ENCODE peak calls at places on chromosomes 11 and 22, in eight cellular contexts. W, D, S, N, A, Q, L and Z are unnamed samples.

GRCh38 chr11:18633256-18634139 is 644 bp downstream of the SPTY2D1 start:
- DNase-seq in W (peak), D (peak), S (peak), N (no peak), A (no peak), Q (no peak), L (no peak), Z (peak)

GRCh38 chr22:46641829-46642266 is 21.7 kb downstream of the GRAMD4 start:
- DNase-seq in W (no peak), D (no peak), S (no peak), N (no peak), A (no peak), Q (no peak), L (no peak), Z (no peak)

GRCh38 chr11:65685981-65686380 is 23.3 kb upstream of the RELA start:
- DNase-seq in W (no peak), D (no peak), S (no peak), N (no peak), A (no peak), Q (no peak), L (no peak), Z (no peak)

GRCh38 chr11:75583710-75584658 is 21.9 kb downstream of the SERPINH1 start:
- DNase-seq in W (no peak), D (no peak), S (peak), N (no peak), A (peak), Q (no peak), L (no peak), Z (no peak)

GRCh38 chr11:11313426-11313825 is 39.6 kb downstream of the CSNK2A3 start:
- DNase-seq in W (no peak), D (peak), S (no peak), N (no peak), A (no peak), Q (no peak), L (no peak), Z (no peak)

GRCh38 chr11:68870470-68870869 is 28.8 kb upstream of the CPT1A start:
- DNase-seq in W (no peak), D (no peak), S (peak), N (no peak), A (no peak), Q (no peak), L (no peak), Z (no peak)

GRCh38 chr11:72012897-72013721 is 14.4 kb downstream of the IL18BP start:
- DNase-seq in W (no peak), D (peak), S (no peak), N (no peak), A (no peak), Q (no peak), L (no peak), Z (no peak)

GRCh38 chr11:108135845-108136599 is 14.7 kb downstream of the ACAT1 start:
- DNase-seq in W (no peak), D (no peak), S (peak), N (no peak), A (no peak), Q (no peak), L (no peak), Z (no peak)

GRCh38 chr22:24554316-24555159 is at the start of gene GUCD1:
- DNase-seq in W (peak), D (peak), S (peak), N (peak), A (no peak), Q (no peak), L (peak), Z (peak)

GRCh38 chr11:118845369-118845768 is 38.3 kb upstream of the CXCR5 start:
- DNase-seq in W (no peak), D (peak), S (peak), N (no peak), A (no peak), Q (no peak), L (no peak), Z (no peak)

GRCh38 chr11:64916040-64916847 is 765 bp downstream of the ATG2A start:
- DNase-seq in W (peak), D (no peak), S (peak), N (no peak), A (peak), Q (peak), L (peak), Z (peak)

GRCh38 chr11:578276-579035 is 2.2 kb downstream of the PHRF1 start:
- DNase-seq in W (no peak), D (no peak), S (no peak), N (no peak), A (no peak), Q (no peak), L (no peak), Z (no peak)

GRCh38 chr11:33475999-33476398 is 218.8 kb downstream of the HIPK3 start:
- DNase-seq in W (no peak), D (peak), S (no peak), N (no peak), A (no peak), Q (no peak), L (no peak), Z (no peak)

GRCh38 chr11:122248939-122249338 is 132.9 kb upstream of the BLID start:
- DNase-seq in W (no peak), D (no peak), S (no peak), N (no peak), A (no peak), Q (no peak), L (no peak), Z (no peak)

GRCh38 chr11:8593935-8594909 is at the start of gene STK33:
- DNase-seq in W (peak), D (no peak), S (peak), N (no peak), A (peak), Q (no peak), L (no peak), Z (peak)

GRCh38 chr22:33188316-33188715 is 130.1 kb upstream of the SYN3 start:
- DNase-seq in W (no peak), D (no peak), S (no peak), N (no peak), A (no peak), Q (no peak), L (no peak), Z (peak)

GRCh38 chr11:34869425-34869824 is 46.8 kb downstream of the APIP start:
- DNase-seq in W (no peak), D (no peak), S (no peak), N (no peak), A (no peak), Q (no peak), L (no peak), Z (no peak)

GRCh38 chr11:66443602-66444001 is 5.0 kb upstream of the MRPL11 start:
- DNase-seq in W (no peak), D (peak), S (peak), N (no peak), A (no peak), Q (no peak), L (no peak), Z (no peak)

GRCh38 chr11:62370743-62371440 is 33.6 kb downstream of the ASRGL1 start:
- DNase-seq in W (no peak), D (no peak), S (peak), N (no peak), A (no peak), Q (peak), L (peak), Z (peak)

GRCh38 chr11:130513132-130513531 is 64.7 kb downstream of the ADAMTS15 start:
- DNase-seq in W (no peak), D (no peak), S (no peak), N (no peak), A (no peak), Q (no peak), L (no peak), Z (no peak)

GRCh38 chr11:126547161-126547560 is 191.7 kb downstream of the ST3GAL4 start:
- DNase-seq in W (no peak), D (peak), S (peak), N (no peak), A (no peak), Q (no peak), L (no peak), Z (no peak)

GRCh38 chr11:62680825-62681240 is 2.0 kb upstream of the UBXN1 start:
- DNase-seq in W (peak), D (peak), S (peak), N (no peak), A (peak), Q (no peak), L (no peak), Z (no peak)

GRCh38 chr11:122197055-122197987 is 81.3 kb upstream of the BLID start:
- DNase-seq in W (no peak), D (peak), S (peak), N (no peak), A (no peak), Q (no peak), L (no peak), Z (no peak)

GRCh38 chr11:2460540-2461252 is 15.9 kb downstream of the KCNQ1 start:
- DNase-seq in W (no peak), D (no peak), S (no peak), N (no peak), A (no peak), Q (no peak), L (no peak), Z (no peak)